ENCODE peak calls at places on chromosome 15, in nine cellular contexts. Q is NCI-H187 treated with DMSO at 0.1 percent for 48 hours, F is fibroblast of lung, K is NCI-H2171 treated with DMSO at 0.1 percent for 48 hours, G is GM13977, S is kidney tubule cell, O is amniotic stem cell, C is NCI-H2081 treated with DMSO at 0.1 percent for 48 hours, T is GM06990. W is an unnamed sample.

GRCh38 chr15:92617197-92618037 is 38.2 kb downstream of the FAM174B start:
- DNase-seq in Q (peak; percentile 82), F (peak; percentile 93), K (peak; percentile 72), G (no peak), S (peak; percentile 45), O (no peak), C (peak; percentile 43), T (no peak), W (no peak)

GRCh38 chr15:94064676-94065313 is 166.6 kb upstream of the MCTP2 start:
- DNase-seq in Q (no peak), F (no peak), K (no peak), G (no peak), S (no peak), O (no peak), C (no peak), T (no peak), W (no peak)

GRCh38 chr15:59437473-59437776 is 561 bp upstream of the FAM81A start:
- DNase-seq in Q (no peak), F (no peak), K (peak; percentile 68), G (no peak), S (no peak), O (no peak), C (no peak), T (no peak), W (no peak)

GRCh38 chr15:75763137-75763611 is 50.5 kb upstream of the CSPG4 start:
- DNase-seq in Q (no peak), F (no peak), K (no peak), G (no peak), S (no peak), O (no peak), C (no peak), T (no peak), W (no peak)

GRCh38 chr15:66293419-66294156 is at the start of gene DIS3L:
- DNase-seq in Q (no peak), F (peak; percentile 45), K (peak; percentile 65), G (peak; percentile 87), S (peak; percentile 75), O (no peak), C (no peak), T (peak; percentile 86), W (no peak)

GRCh38 chr15:36844453-36845094 is 255.8 kb downstream of the MEIS2 start:
- DNase-seq in Q (no peak), F (peak; percentile 65), K (peak; percentile 50), G (no peak), S (no peak), O (no peak), C (peak; percentile 89), T (no peak), W (peak; percentile 66)

GRCh38 chr15:38868326-38869114 is 303.9 kb upstream of the RASGRP1 start:
- DNase-seq in Q (no peak), F (peak; percentile 94), K (no peak), G (no peak), S (peak; percentile 96), O (peak; percentile 79), C (no peak), T (no peak), W (no peak)

GRCh38 chr15:66126057-66126855 is 127.3 kb downstream of the MEGF11 start:
- DNase-seq in Q (peak; percentile 20), F (no peak), K (peak; percentile 90), G (no peak), S (no peak), O (no peak), C (no peak), T (no peak), W (no peak)

GRCh38 chr15:69059170-69059943 is 44.9 kb downstream of the NOX5 start:
- DNase-seq in Q (peak; percentile 57), F (peak; percentile 89), K (peak; percentile 96), G (peak; percentile 78), S (peak; percentile 86), O (peak; percentile 80), C (peak; percentile 56), T (no peak), W (peak; percentile 33)

GRCh38 chr15:74620636-74621545 is 5.3 kb downstream of the CLK3 start:
- DNase-seq in Q (no peak), F (peak; percentile 72), K (peak; percentile 79), G (peak; percentile 85), S (peak; percentile 77), O (peak; percentile 36), C (no peak), T (peak; percentile 49), W (no peak)

GRCh38 chr15:41683955-41684354 is 23.8 kb downstream of the MGA start:
- DNase-seq in Q (no peak), F (no peak), K (no peak), G (no peak), S (no peak), O (no peak), C (no peak), T (no peak), W (no peak)

GRCh38 chr15:41661078-41661528 is 898 bp downstream of the MGA start:
- DNase-seq in Q (no peak), F (no peak), K (peak; percentile 72), G (no peak), S (no peak), O (no peak), C (peak; percentile 10), T (no peak), W (no peak)

GRCh38 chr15:48790716-48791115 is 20.2 kb downstream of the CEP152 start:
- DNase-seq in Q (no peak), F (no peak), K (no peak), G (no peak), S (no peak), O (no peak), C (no peak), T (no peak), W (no peak)

GRCh38 chr15:76259392-76259791 is 51.9 kb downstream of the ETFA start:
- DNase-seq in Q (no peak), F (no peak), K (no peak), G (no peak), S (no peak), O (no peak), C (no peak), T (no peak), W (no peak)